ENCODE peak calls at places on chromosomes 11 and 22, in seven cellular contexts. One of them, this sample, is unnamed.

GRCh38 chr11:12842933-12843636 is 166.0 kb upstream of the RASSF10 start:
- DNase-seq in HS-27A: no peak
- DNase-seq in AG04450: no peak
- DNase-seq in astrocyte of the spinal cord: peak
- DNase-seq in ELF-1: peak
- DNase-seq in Calu3: peak
- DNase-seq in body of pancreas: no peak
- DNase-seq in this sample: peak

GRCh38 chr22:48299801-48300200 is 1527.9 kb downstream of the BRD1 start:
- DNase-seq in HS-27A: no peak
- DNase-seq in AG04450: no peak
- DNase-seq in astrocyte of the spinal cord: no peak
- DNase-seq in ELF-1: no peak
- DNase-seq in Calu3: no peak
- DNase-seq in body of pancreas: no peak
- DNase-seq in this sample: no peak

GRCh38 chr11:99739464-99740089 is 718.8 kb downstream of the CNTN5 start:
- DNase-seq in HS-27A: peak
- DNase-seq in AG04450: peak
- DNase-seq in astrocyte of the spinal cord: peak
- DNase-seq in ELF-1: peak
- DNase-seq in Calu3: peak
- DNase-seq in body of pancreas: peak
- DNase-seq in this sample: peak

GRCh38 chr22:48663297-48663696 is 1164.4 kb downstream of the BRD1 start:
- DNase-seq in HS-27A: no peak
- DNase-seq in AG04450: no peak
- DNase-seq in astrocyte of the spinal cord: no peak
- DNase-seq in ELF-1: peak
- DNase-seq in Calu3: no peak
- DNase-seq in body of pancreas: no peak
- DNase-seq in this sample: no peak

GRCh38 chr11:5092821-5093585 is 23.6 kb downstream of the OR52E1 start:
- DNase-seq in HS-27A: no peak
- DNase-seq in AG04450: no peak
- DNase-seq in astrocyte of the spinal cord: no peak
- DNase-seq in ELF-1: no peak
- DNase-seq in Calu3: no peak
- DNase-seq in body of pancreas: no peak
- DNase-seq in this sample: no peak

GRCh38 chr11:80136991-80137390 is 696.2 kb upstream of the TENM4 start:
- DNase-seq in HS-27A: peak
- DNase-seq in AG04450: no peak
- DNase-seq in astrocyte of the spinal cord: peak
- DNase-seq in ELF-1: peak
- DNase-seq in Calu3: no peak
- DNase-seq in body of pancreas: no peak
- DNase-seq in this sample: peak

GRCh38 chr11:57103899-57104605 is 77.7 kb upstream of the LRRC55 start:
- DNase-seq in HS-27A: no peak
- DNase-seq in AG04450: no peak
- DNase-seq in astrocyte of the spinal cord: no peak
- DNase-seq in ELF-1: no peak
- DNase-seq in Calu3: no peak
- DNase-seq in body of pancreas: no peak
- DNase-seq in this sample: no peak

GRCh38 chr22:46660604-46661201 is 40.5 kb downstream of the GRAMD4 start:
- DNase-seq in HS-27A: no peak
- DNase-seq in AG04450: no peak
- DNase-seq in astrocyte of the spinal cord: no peak
- DNase-seq in ELF-1: no peak
- DNase-seq in Calu3: peak
- DNase-seq in body of pancreas: peak
- DNase-seq in this sample: no peak

GRCh38 chr22:35318346-35319215 is 18.9 kb downstream of the TOM1 start:
- DNase-seq in HS-27A: no peak
- DNase-seq in AG04450: no peak
- DNase-seq in astrocyte of the spinal cord: no peak
- DNase-seq in ELF-1: no peak
- DNase-seq in Calu3: no peak
- DNase-seq in body of pancreas: no peak
- DNase-seq in this sample: no peak

GRCh38 chr11:13169709-13170108 is 107.9 kb upstream of the BMAL1 start:
- DNase-seq in HS-27A: peak
- DNase-seq in AG04450: peak
- DNase-seq in astrocyte of the spinal cord: peak
- DNase-seq in ELF-1: no peak
- DNase-seq in Calu3: peak
- DNase-seq in body of pancreas: peak
- DNase-seq in this sample: peak

GRCh38 chr11:67022341-67022933 is 497 bp upstream of the SYT12 start:
- DNase-seq in HS-27A: no peak
- DNase-seq in AG04450: peak
- DNase-seq in astrocyte of the spinal cord: peak
- DNase-seq in ELF-1: no peak
- DNase-seq in Calu3: peak
- DNase-seq in body of pancreas: peak
- DNase-seq in this sample: no peak

This sample was measured in mesenchymal stem cell.